ENCODE peak calls at places on chromosome 17, in ten cellular contexts. R, W, Y, M, V, H, P, X, K and U are unnamed samples.
A peak's percentile ranks its signal among the peaks of the same experiment; 100 is the strongest.

GRCh38 chr17:40500709-40501108 is 714 bp downstream of the TNS4 start:
- DNase-seq in R (no peak), W (peak; percentile 61), Y (peak; percentile 48), M (no peak), V (no peak), H (no peak), P (no peak), X (no peak), K (no peak), U (no peak)

GRCh38 chr17:81558941-81559806 is 7.0 kb upstream of the FAAP100 start:
- DNase-seq in R (no peak), W (no peak), Y (no peak), M (no peak), V (no peak), H (no peak), P (no peak), X (no peak), K (no peak), U (no peak)

GRCh38 chr17:27631409-27631755 is 394 bp downstream of the LGALS9 start:
- DNase-seq in R (no peak), W (no peak), Y (no peak), M (no peak), V (no peak), H (no peak), P (no peak), X (no peak), K (no peak), U (no peak)

GRCh38 chr17:60435244-60436170 is 13.2 kb downstream of the CHCT1 start:
- DNase-seq in R (peak; percentile 69), W (peak; percentile 78), Y (peak; percentile 85), M (peak; percentile 69), V (peak; percentile 72), H (peak; percentile 31), P (no peak), X (peak; percentile 79), K (peak; percentile 46), U (peak; percentile 41)

GRCh38 chr17:59778996-59779395 is 71.5 kb downstream of the VMP1 start:
- DNase-seq in R (no peak), W (no peak), Y (no peak), M (no peak), V (no peak), H (no peak), P (no peak), X (no peak), K (no peak), U (no peak)

GRCh38 chr17:67441052-67441738 is 64.1 kb downstream of the PITPNC1 start:
- DNase-seq in R (no peak), W (no peak), Y (no peak), M (no peak), V (no peak), H (no peak), P (no peak), X (peak; percentile 81), K (no peak), U (no peak)

GRCh38 chr17:740240-741055 is 8.1 kb downstream of the TLCD3A start:
- DNase-seq in R (no peak), W (no peak), Y (no peak), M (no peak), V (no peak), H (peak; percentile 66), P (no peak), X (no peak), K (peak; percentile 52), U (peak; percentile 49)

GRCh38 chr17:72030067-72030899 is 90.5 kb upstream of the SOX9 start:
- DNase-seq in R (no peak), W (peak; percentile 64), Y (no peak), M (peak; percentile 26), V (no peak), H (peak; percentile 71), P (peak; percentile 70), X (no peak), K (peak; percentile 21), U (no peak)

GRCh38 chr17:33012522-33013033 is 20.9 kb downstream of the SPACA3 start:
- DNase-seq in R (peak; percentile 39), W (no peak), Y (no peak), M (no peak), V (no peak), H (no peak), P (no peak), X (no peak), K (no peak), U (no peak)

GRCh38 chr17:7552621-7553051 is 3.8 kb downstream of the TNFSF12 start:
- DNase-seq in R (no peak), W (no peak), Y (no peak), M (no peak), V (no peak), H (peak; percentile 95), P (no peak), X (no peak), K (peak; percentile 52), U (peak; percentile 49)

GRCh38 chr17:34308376-34308775 is 10.9 kb upstream of the CCL8 start:
- DNase-seq in R (no peak), W (no peak), Y (no peak), M (no peak), V (no peak), H (no peak), P (no peak), X (no peak), K (no peak), U (no peak)

GRCh38 chr17:28033972-28034714 is 8.3 kb upstream of the NLK start:
- DNase-seq in R (peak; percentile 39), W (no peak), Y (no peak), M (no peak), V (no peak), H (no peak), P (no peak), X (no peak), K (no peak), U (no peak)

GRCh38 chr17:68832140-68832871 is 122.9 kb downstream of the ABCA8 start:
- DNase-seq in R (no peak), W (no peak), Y (no peak), M (no peak), V (no peak), H (no peak), P (no peak), X (no peak), K (no peak), U (no peak)

GRCh38 chr17:55067697-55068439 is 99.3 kb downstream of the STXBP4 start:
- DNase-seq in R (peak; percentile 22), W (no peak), Y (no peak), M (no peak), V (no peak), H (no peak), P (no peak), X (no peak), K (no peak), U (no peak)

GRCh38 chr17:40726919-40727318 is 23.4 kb upstream of the KRT24 start:
- DNase-seq in R (no peak), W (no peak), Y (no peak), M (no peak), V (no peak), H (no peak), P (no peak), X (peak; percentile 16), K (no peak), U (no peak)

GRCh38 chr17:72719582-72720493 is 372.6 kb downstream of the SLC39A11 start:
- DNase-seq in R (no peak), W (no peak), Y (no peak), M (no peak), V (no peak), H (no peak), P (no peak), X (no peak), K (no peak), U (no peak)

GRCh38 chr17:68200689-68201424 is 47.0 kb upstream of the AMZ2 start:
- DNase-seq in R (peak; percentile 69), W (peak; percentile 83), Y (peak; percentile 86), M (peak; percentile 80), V (peak; percentile 65), H (no peak), P (peak; percentile 79), X (peak; percentile 58), K (peak; percentile 42), U (no peak)

GRCh38 chr17:10087333-10087732 is 111.1 kb downstream of the GAS7 start:
- DNase-seq in R (no peak), W (peak; percentile 41), Y (peak; percentile 62), M (no peak), V (no peak), H (no peak), P (no peak), X (no peak), K (no peak), U (no peak)

GRCh38 chr17:58330997-58331814 is 2.6 kb upstream of the TSPOAP1 start:
- DNase-seq in R (peak; percentile 69), W (no peak), Y (no peak), M (peak; percentile 45), V (no peak), H (no peak), P (no peak), X (no peak), K (no peak), U (peak; percentile 29)
- TF ChIP-seq POLR2AphosphoS5 in R (peak; percentile 83), W (no peak), Y (no peak), M (no peak), V (no peak), H (no peak), P (no peak), X (no peak), K (peak; percentile 76), U (peak; percentile 92)

DNA sequence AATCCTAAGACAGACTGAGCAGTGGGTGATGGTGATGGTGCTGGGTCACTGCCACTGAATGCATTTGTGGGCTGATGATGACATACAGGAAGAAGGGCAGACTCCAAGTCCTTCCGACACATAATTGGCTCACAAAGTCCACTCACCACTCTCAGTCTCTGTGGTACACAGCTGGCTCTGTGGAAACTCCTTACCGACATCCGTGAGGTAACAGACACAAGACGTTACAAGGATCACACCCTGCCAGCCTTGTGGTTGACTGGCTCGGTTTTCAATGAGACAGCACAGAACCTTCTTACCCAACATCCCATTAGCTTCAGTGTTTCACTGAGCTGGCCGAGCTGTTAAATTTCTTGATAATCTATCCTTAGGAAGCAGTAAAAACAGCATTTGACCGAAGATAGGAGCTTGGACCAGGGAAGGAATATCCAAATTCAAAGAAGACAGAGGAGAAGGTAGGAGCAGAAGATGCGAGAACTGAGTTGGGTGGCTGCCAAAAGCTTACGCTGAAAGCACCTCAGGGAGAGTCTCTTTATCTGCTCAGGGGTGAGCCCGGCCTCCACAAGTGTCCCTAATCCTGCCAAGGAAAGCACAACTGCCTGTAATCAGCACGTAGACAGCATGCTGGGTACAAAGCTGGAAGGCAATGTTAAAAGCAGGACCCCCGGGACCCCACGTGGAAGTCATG is 5.5 kb upstream of the MXRA7 start:
- DNase-seq in R (no peak), W (no peak), Y (peak; percentile 77), M (peak; percentile 48), V (peak; percentile 70), H (no peak), P (no peak), X (no peak), K (no peak), U (no peak)
- TF ChIP-seq POLR2A in R (no peak), W (no peak), Y (no peak), M (no peak), V (no peak), H (peak; percentile 43), P (no peak), X (no peak), K (no peak), U (no peak)

GRCh38 chr17:62725791-62726249 is 82.3 kb downstream of the MARCHF10 start:
- DNase-seq in R (no peak), W (no peak), Y (no peak), M (no peak), V (no peak), H (no peak), P (no peak), X (no peak), K (no peak), U (no peak)
- TF ChIP-seq POLR2AphosphoS5 in R (no peak), W (no peak), Y (no peak), M (no peak), V (no peak), H (no peak), P (no peak), X (no peak), K (no peak), U (no peak)

GRCh38 chr17:38674749-38675615 is at the start of gene EPOP:
- DNase-seq in R (peak; percentile 98), W (peak; percentile 84), Y (peak; percentile 91), M (peak; percentile 91), V (peak; percentile 85), H (no peak), P (no peak), X (peak; percentile 77), K (peak; percentile 84), U (peak; percentile 74)
- TF ChIP-seq POLR2A in R (peak; percentile 65), W (no peak), Y (no peak), M (no peak), V (no peak), H (peak; percentile 62), P (no peak), X (no peak), K (no peak), U (peak; percentile 42)